ENCODE peak calls at places on chromosomes 2 and 18, in five cellular contexts. A, U, P, M and Y are unnamed samples.

GRCh38 chr2:11938196-11938595 is 191.8 kb downstream of the LPIN1 start:
- DNase-seq in A (no peak), U (no peak), P (no peak), M (no peak), Y (no peak)

GRCh38 chr18:5900249-5900648 is 4.9 kb upstream of the TMEM200C start:
- DNase-seq in A (peak; percentile 20), U (no peak), P (peak; percentile 28), M (no peak), Y (no peak)

GRCh38 chr2:199629301-199629700 is 171.6 kb upstream of the SATB2 start:
- DNase-seq in A (no peak), U (no peak), P (no peak), M (no peak), Y (no peak)

GRCh38 chr2:30686000-30686399 is 121.2 kb downstream of the CAPN13 start:
- DNase-seq in A (peak; percentile 59), U (peak; percentile 56), P (no peak), M (no peak), Y (peak; percentile 43)

GRCh38 chr2:198615972-198616371 is 811.6 kb downstream of the PLCL1 start:
- DNase-seq in A (no peak), U (no peak), P (no peak), M (no peak), Y (no peak)

GRCh38 chr2:96529376-96530143 is 7.0 kb upstream of the ARID5A start:
- DNase-seq in A (no peak), U (no peak), P (no peak), M (no peak), Y (no peak)

GRCh38 chr18:57276720-57277284 is 75.6 kb upstream of the ST8SIA3 start:
- DNase-seq in A (no peak), U (no peak), P (no peak), M (no peak), Y (no peak)

GRCh38 chr2:50952596-50952995 is 79.3 kb downstream of the NRXN1 start:
- DNase-seq in A (no peak), U (no peak), P (no peak), M (no peak), Y (no peak)

GRCh38 chr2:140248623-140249022 is 1468.4 kb upstream of the NXPH2 start:
- DNase-seq in A (no peak), U (no peak), P (no peak), M (no peak), Y (no peak)

GRCh38 chr2:217370391-217370790 is 510.5 kb upstream of the TNP1 start:
- DNase-seq in A (peak; percentile 21), U (no peak), P (no peak), M (no peak), Y (no peak)

GRCh38 chr2:133303150-133303549 is 265.1 kb downstream of the NCKAP5 start:
- DNase-seq in A (no peak), U (no peak), P (no peak), M (no peak), Y (no peak)

GRCh38 chr2:159639071-159639470 is 22.7 kb upstream of the BAZ2B start:
- DNase-seq in A (no peak), U (no peak), P (no peak), M (no peak), Y (no peak)
- TF ChIP-seq KDM1A in A (no peak), U (no peak), P (no peak), M (no peak), Y (no peak)

GRCh38 chr18:78981652-78981955 is 2.0 kb downstream of the SALL3 start:
- DNase-seq in A (no peak), U (no peak), P (no peak), M (no peak), Y (no peak)
- H3K4me3 ChIP-seq in A (no peak overlapping the region), U (peak overlapping the region; percentile 68), P (no peak overlapping the region), M (no peak overlapping the region), Y (no peak overlapping the region)

GRCh38 chr2:196925445-196925767 is 1.1 kb downstream of the PGAP1 start:
- DNase-seq in A (peak; percentile 25), U (no peak), P (no peak), M (no peak), Y (no peak)

GRCh38 chr2:196925768-196926561 is 542 bp downstream of the PGAP1 start:
- DNase-seq in A (peak; percentile 10), U (peak; percentile 64), P (peak; percentile 28), M (no peak), Y (peak; percentile 7)

GRCh38 chr2:196926562-196927317 is at the start of gene PGAP1:
- DNase-seq in A (peak; percentile 90), U (peak; percentile 92), P (peak; percentile 76), M (peak; percentile 48), Y (peak; percentile 83)

GRCh38 chr2:196924051-196924450 is 2.5 kb downstream of the PGAP1 start:
- DNase-seq in A (no peak), U (no peak), P (no peak), M (no peak), Y (no peak)

DNA sequence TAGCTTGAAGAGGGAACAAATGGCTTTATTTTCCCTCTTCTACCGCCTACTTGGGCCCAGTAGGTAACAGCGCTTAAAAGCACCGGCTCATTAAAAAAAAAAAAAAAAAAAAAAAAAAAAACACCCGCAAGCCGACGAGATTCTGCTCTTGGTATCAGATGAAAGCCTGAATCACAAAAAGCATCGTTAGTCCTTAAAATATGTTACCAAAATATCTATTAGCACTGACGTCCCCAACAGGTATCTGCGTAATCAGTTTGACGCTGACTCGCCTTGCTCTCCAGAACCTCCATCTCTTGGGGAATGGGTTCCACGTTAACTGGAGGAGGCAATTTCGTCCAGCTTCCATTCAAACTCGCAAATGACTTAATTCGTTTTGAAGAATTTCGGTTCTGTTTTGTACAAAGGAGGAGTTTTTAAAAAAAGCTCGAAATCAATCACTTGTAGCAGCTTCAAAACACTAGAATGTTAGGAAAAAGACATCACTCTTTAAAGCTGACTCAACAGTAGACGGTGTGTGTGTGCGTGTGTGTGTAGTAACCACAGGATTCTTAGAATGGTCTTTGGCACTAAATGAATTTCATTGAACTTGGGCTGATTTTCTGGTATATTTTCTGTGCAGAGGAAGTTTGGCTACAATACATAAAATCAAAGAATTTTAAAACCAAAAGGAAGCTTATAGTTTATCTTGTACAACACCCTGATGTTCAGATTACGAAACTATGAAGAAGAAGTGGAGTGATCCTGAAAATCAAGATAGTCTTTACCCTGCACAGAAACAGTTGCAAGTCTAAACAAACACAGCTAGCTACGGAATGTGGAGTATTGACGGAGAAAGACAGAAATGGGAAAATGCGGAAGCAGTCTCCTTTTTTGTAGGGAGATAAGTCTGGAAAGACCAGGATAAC is 1.1 kb upstream of the PGAP1 start:
- DNase-seq in A (peak; percentile 57), U (no peak), P (no peak), M (no peak), Y (peak; percentile 5)
- TF ChIP-seq KDM1A in A (no peak), U (no peak), P (no peak), M (no peak), Y (no peak)

GRCh38 chr2:226355600-226355999 is 444.0 kb downstream of the IRS1 start:
- DNase-seq in A (no peak), U (no peak), P (no peak), M (no peak), Y (no peak)

GRCh38 chr2:226354434-226354833 is 445.2 kb downstream of the IRS1 start:
- DNase-seq in A (no peak), U (no peak), P (no peak), M (no peak), Y (no peak)

GRCh38 chr2:226357816-226358215 is 441.8 kb downstream of the IRS1 start:
- DNase-seq in A (no peak), U (no peak), P (no peak), M (no peak), Y (no peak)

GRCh38 chr2:226360658-226361057 is 439.0 kb downstream of the IRS1 start:
- DNase-seq in A (peak; percentile 42), U (no peak), P (no peak), M (no peak), Y (no peak)

GRCh38 chr2:226358688-226359087 is 440.9 kb downstream of the IRS1 start:
- DNase-seq in A (no peak), U (no peak), P (no peak), M (no peak), Y (no peak)
- H3K4me3 ChIP-seq in A (no peak overlapping the region), U (no peak overlapping the region), P (no peak overlapping the region), M (no peak overlapping the region), Y (no peak overlapping the region)

DNA sequence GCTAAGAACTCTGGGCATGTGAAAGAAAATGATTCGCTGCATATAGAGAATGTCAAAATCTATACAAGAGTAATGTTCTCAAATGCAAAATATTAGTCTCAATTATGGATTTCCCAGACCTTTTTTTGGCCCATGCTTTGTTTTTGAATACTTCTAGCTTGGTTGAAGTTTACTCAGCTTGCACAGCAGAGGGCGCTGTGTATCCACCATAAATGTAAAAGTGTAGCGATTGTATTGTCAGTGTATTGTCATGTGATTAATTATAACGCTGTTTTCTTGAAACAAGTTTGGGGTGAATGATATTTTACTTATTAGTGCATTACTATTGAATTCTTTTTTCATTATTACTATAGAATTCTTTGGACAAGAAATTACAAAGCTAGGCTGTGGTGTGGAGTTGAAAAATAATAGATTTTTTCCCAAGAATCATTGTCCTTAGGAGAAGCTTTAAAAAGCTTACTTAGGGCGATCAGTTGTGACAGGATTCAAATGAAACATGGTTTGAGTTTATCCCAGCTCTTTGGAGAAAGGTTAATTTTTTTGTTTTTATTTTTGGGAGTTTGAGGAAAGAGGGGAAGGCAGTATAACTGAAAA is 98.3 kb downstream of the PIK3C3 start:
- DNase-seq in A (peak; percentile 34), U (peak; percentile 58), P (no peak), M (peak; percentile 4), Y (peak; percentile 20)
- TF ChIP-seq KDM1A in A (no peak), U (no peak), P (no peak), M (no peak), Y (no peak)

GRCh38 chr2:39175391-39175790 is 54.5 kb upstream of the SOS1 start:
- DNase-seq in A (no peak), U (no peak), P (no peak), M (no peak), Y (no peak)
- H3K4me3 ChIP-seq in A (no peak overlapping the region), U (no peak overlapping the region), P (no peak overlapping the region), M (no peak overlapping the region), Y (no peak overlapping the region)

DNA sequence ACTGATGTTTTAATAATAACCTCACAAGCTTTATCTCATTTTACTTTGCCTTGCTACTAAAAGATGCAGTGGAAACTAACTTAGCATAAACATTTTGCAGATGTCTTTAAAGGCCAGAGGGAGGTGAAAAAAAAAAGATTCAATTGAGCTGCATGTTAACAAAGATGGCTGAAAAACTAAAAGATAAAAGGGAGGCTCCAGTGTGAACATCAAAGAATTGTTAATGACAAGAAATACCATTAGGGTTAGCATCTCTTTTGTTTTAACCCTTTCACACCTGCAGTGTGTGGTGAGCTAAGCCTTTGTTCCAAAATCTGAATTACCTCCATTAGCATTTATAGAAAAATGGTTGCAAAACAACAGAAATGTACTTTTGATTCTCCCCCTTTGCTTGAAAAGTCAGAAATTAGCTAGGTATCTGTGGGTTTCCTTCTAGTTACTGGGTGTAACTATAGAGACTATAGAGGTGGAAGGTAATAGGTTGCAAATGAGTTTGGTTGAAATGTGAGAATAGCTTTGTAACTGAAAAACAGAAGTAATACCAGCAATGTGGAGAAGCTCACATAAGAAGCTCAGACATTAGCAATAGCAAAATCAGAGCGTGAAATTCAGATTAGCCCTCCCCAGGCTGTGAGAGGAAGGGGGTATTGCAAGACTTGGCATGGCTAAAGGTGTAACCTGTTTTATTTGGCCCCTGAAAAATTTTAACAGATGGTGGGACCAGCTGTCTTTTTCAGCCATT is 34.8 kb upstream of the SP5 start:
- DNase-seq in A (no peak), U (no peak), P (no peak), M (peak; percentile 40), Y (no peak)
- TF ChIP-seq KDM1A in A (no peak), U (no peak), P (no peak), M (no peak), Y (no peak)